ENCODE peak calls at places on chromosomes 7 and 10, in nine cellular contexts. L is amniotic stem cell; F is stromal cell of bone marrow; Z is body of pancreas; P is NCI-H1105; T is A673; R is NCI-H2107; U is HT1080; H is activated CD4-positive, alpha-beta memory T cell treated with anti-CD3 and anti-CD28 coated beads for 36 hours. O is an unnamed sample.

GRCh38 chr10:101625821-101626412 is 37.8 kb downstream of the DPCD start:
- DNase-seq in L (no peak), F (peak), Z (no peak), P (peak), T (no peak), R (no peak), U (no peak), H (no peak), O (no peak)

GRCh38 chr7:139091677-139091996 is 17.9 kb downstream of the ZC3HAV1 start:
- DNase-seq in L (no peak), F (no peak), Z (no peak), P (no peak), T (no peak), R (no peak), U (no peak), H (no peak), O (no peak)

GRCh38 chr10:71632200-71632820 is 87.3 kb downstream of the C10orf105 start:
- DNase-seq in L (no peak), F (no peak), Z (no peak), P (no peak), T (no peak), R (no peak), U (no peak), H (no peak), O (no peak)

GRCh38 chr10:12981570-12981969 is 19.9 kb downstream of the CCDC3 start:
- DNase-seq in L (no peak), F (peak), Z (no peak), P (no peak), T (no peak), R (no peak), U (peak), H (no peak), O (peak)

GRCh38 chr10:17234541-17234940 is 6.5 kb downstream of the VIM start:
- DNase-seq in L (no peak), F (no peak), Z (no peak), P (no peak), T (no peak), R (no peak), U (no peak), H (no peak), O (no peak)

GRCh38 chr10:46293832-46294640 is 7.2 kb downstream of the ANTXRL start:
- DNase-seq in L (no peak), F (no peak), Z (no peak), P (no peak), T (no peak), R (no peak), U (peak), H (no peak), O (no peak)

GRCh38 chr7:142808802-142809583 is 38.2 kb downstream of the PRSS2 start:
- DNase-seq in L (no peak), F (no peak), Z (no peak), P (no peak), T (no peak), R (no peak), U (peak), H (peak), O (peak)

GRCh38 chr10:19772958-19773357 is 43.3 kb upstream of the PLXDC2 start:
- DNase-seq in L (no peak), F (no peak), Z (no peak), P (no peak), T (no peak), R (no peak), U (no peak), H (no peak), O (no peak)

GRCh38 chr7:141231018-141231792 is 157.3 kb downstream of the TMEM178B start:
- DNase-seq in L (no peak), F (peak), Z (no peak), P (peak), T (peak), R (peak), U (peak), H (peak), O (no peak)

GRCh38 chr10:73589538-73590126 is 1.5 kb downstream of the USP54 start:
- DNase-seq in L (no peak), F (peak), Z (no peak), P (no peak), T (no peak), R (no peak), U (peak), H (no peak), O (no peak)

GRCh38 chr7:2863461-2864066 is 19.5 kb upstream of the GNA12 start:
- DNase-seq in L (peak), F (peak), Z (peak), P (no peak), T (peak), R (no peak), U (peak), H (peak), O (peak)

GRCh38 chr7:105367458-105367857 is 21.3 kb downstream of the SRPK2 start:
- DNase-seq in L (no peak), F (no peak), Z (no peak), P (no peak), T (no peak), R (no peak), U (no peak), H (no peak), O (no peak)

GRCh38 chr7:88789480-88790064 is 6.0 kb downstream of the TEX47 start:
- DNase-seq in L (peak), F (no peak), Z (no peak), P (no peak), T (peak), R (no peak), U (peak), H (no peak), O (no peak)

GRCh38 chr7:121604627-121605296 is 208.7 kb upstream of the FAM3C start:
- DNase-seq in L (no peak), F (peak), Z (no peak), P (no peak), T (peak), R (no peak), U (peak), H (no peak), O (no peak)

GRCh38 chr7:5528071-5528814 is 104.6 kb upstream of the TNRC18 start:
- DNase-seq in L (no peak), F (no peak), Z (peak), P (no peak), T (peak), R (no peak), U (peak), H (peak), O (no peak)

GRCh38 chr10:129410688-129411087 is 56.4 kb upstream of the MGMT start:
- DNase-seq in L (no peak), F (no peak), Z (no peak), P (peak), T (no peak), R (no peak), U (no peak), H (no peak), O (no peak)

GRCh38 chr10:121675344-121675743 is 77.1 kb upstream of the FGFR2 start:
- DNase-seq in L (no peak), F (no peak), Z (no peak), P (no peak), T (no peak), R (no peak), U (no peak), H (no peak), O (no peak)

GRCh38 chr7:158017226-158018060 is 570.2 kb downstream of the PTPRN2 start:
- DNase-seq in L (no peak), F (no peak), Z (no peak), P (no peak), T (no peak), R (no peak), U (no peak), H (no peak), O (no peak)

GRCh38 chr10:70163448-70163847 is 6.9 kb downstream of the SAR1A start:
- DNase-seq in L (no peak), F (no peak), Z (no peak), P (no peak), T (no peak), R (no peak), U (no peak), H (peak), O (no peak)

GRCh38 chr7:26863504-26864308 is 684 bp downstream of the SKAP2 start:
- DNase-seq in L (no peak), F (no peak), Z (no peak), P (peak), T (peak), R (no peak), U (peak), H (peak), O (no peak)

GRCh38 chr7:44561962-44562621 is 11.6 kb downstream of the DDX56 start:
- DNase-seq in L (peak), F (no peak), Z (no peak), P (no peak), T (peak), R (no peak), U (peak), H (no peak), O (peak)

GRCh38 chr7:96026606-96027005 is 254.3 kb downstream of the DYNC1I1 start:
- DNase-seq in L (no peak), F (peak), Z (no peak), P (no peak), T (no peak), R (no peak), U (peak), H (no peak), O (no peak)

GRCh38 chr7:103689262-103689661 is 243.3 kb upstream of the SLC26A5 start:
- DNase-seq in L (no peak), F (no peak), Z (no peak), P (no peak), T (no peak), R (no peak), U (no peak), H (no peak), O (no peak)

GRCh38 chr10:116848032-116848911 is 1.0 kb upstream of the ENO4 start:
- DNase-seq in L (no peak), F (no peak), Z (no peak), P (no peak), T (no peak), R (no peak), U (no peak), H (peak), O (no peak)

O was measured in HS-27A.